ENCODE peak calls at places on chromosomes 2 and 18, in seven cellular contexts. S, G, Q, N, H, Y and K are unnamed samples.

GRCh38 chr18:73942956-73943355 is 204.7 kb downstream of the FBXO15 start:
- DNase-seq in S (no peak), G (no peak), Q (no peak), N (no peak), H (no peak), Y (no peak), K (no peak)

GRCh38 chr18:29874519-29875098 is 1167.9 kb downstream of the DSC3 start:
- DNase-seq in S (peak; percentile 67), G (peak; percentile 50), Q (peak; percentile 5), N (no peak), H (no peak), Y (peak; percentile 9), K (no peak)

GRCh38 chr2:134117651-134118050 is 136.2 kb upstream of the MGAT5 start:
- DNase-seq in S (no peak), G (no peak), Q (no peak), N (no peak), H (no peak), Y (no peak), K (no peak)

GRCh38 chr18:55235094-55235461 is 275.8 kb upstream of the CCDC68 start:
- DNase-seq in S (no peak), G (no peak), Q (no peak), N (no peak), H (no peak), Y (no peak), K (no peak)

GRCh38 chr18:44700652-44701051 is 20.0 kb downstream of the SETBP1 start:
- DNase-seq in S (peak; percentile 42), G (no peak), Q (no peak), N (no peak), H (peak; percentile 51), Y (no peak), K (no peak)

GRCh38 chr2:111236027-111236426 is 115.3 kb downstream of the BCL2L11 start:
- DNase-seq in S (no peak), G (no peak), Q (no peak), N (no peak), H (no peak), Y (peak; percentile 12), K (no peak)

GRCh38 chr2:43707255-43707654 is 31.0 kb upstream of the C1GALT1C1L start:
- DNase-seq in S (no peak), G (peak; percentile 81), Q (no peak), N (peak; percentile 65), H (peak; percentile 75), Y (no peak), K (no peak)

GRCh38 chr2:42047488-42048317 is at the start of gene PKDCC:
- DNase-seq in S (no peak), G (peak; percentile 82), Q (no peak), N (peak; percentile 49), H (peak; percentile 89), Y (peak; percentile 86), K (peak; percentile 92)

GRCh38 chr2:99337931-99338580 is 867 bp downstream of the EIF5B start:
- DNase-seq in S (peak; percentile 73), G (peak; percentile 23), Q (peak; percentile 44), N (no peak), H (no peak), Y (peak; percentile 9), K (no peak)

GRCh38 chr18:60259052-60259681 is 113.4 kb downstream of the MC4R start:
- DNase-seq in S (peak; percentile 36), G (peak; percentile 7), Q (peak; percentile 39), N (peak; percentile 8), H (no peak), Y (no peak), K (no peak)

GRCh38 chr2:177260398-177260797 is 4.1 kb downstream of the NFE2L2 start:
- DNase-seq in S (no peak), G (no peak), Q (no peak), N (no peak), H (no peak), Y (no peak), K (no peak)

GRCh38 chr2:191200910-191201309 is 44.3 kb upstream of the MYO1B start:
- DNase-seq in S (no peak), G (no peak), Q (no peak), N (no peak), H (no peak), Y (no peak), K (no peak)

GRCh38 chr18:77164026-77164425 is 31.4 kb upstream of the MBP start:
- DNase-seq in S (no peak), G (no peak), Q (no peak), N (no peak), H (no peak), Y (no peak), K (no peak)

GRCh38 chr2:234133004-234133403 is 82.5 kb downstream of the SPP2 start:
- DNase-seq in S (no peak), G (peak; percentile 70), Q (no peak), N (peak; percentile 31), H (no peak), Y (no peak), K (no peak)

GRCh38 chr18:67525328-67526110 is 9.0 kb upstream of the DSEL start:
- DNase-seq in S (no peak), G (peak; percentile 98), Q (no peak), N (peak; percentile 99), H (peak; percentile 63), Y (peak; percentile 15), K (no peak)

GRCh38 chr2:174577967-174578589 is 19.5 kb downstream of the WIPF1 start:
- DNase-seq in S (peak; percentile 77), G (peak; percentile 73), Q (peak; percentile 69), N (peak; percentile 36), H (no peak), Y (no peak), K (no peak)

GRCh38 chr2:240983361-240983995 is 14.9 kb upstream of the SNED1 start:
- DNase-seq in S (no peak), G (no peak), Q (peak; percentile 74), N (no peak), H (peak; percentile 25), Y (peak; percentile 39), K (peak; percentile 77)

GRCh38 chr2:74863802-74864248 is 29.9 kb downstream of the HK2 start:
- DNase-seq in S (no peak), G (no peak), Q (no peak), N (no peak), H (no peak), Y (no peak), K (no peak)

GRCh38 chr2:70994445-70995226 is at the start of gene TEX261:
- DNase-seq in S (peak; percentile 90), G (peak; percentile 88), Q (peak; percentile 91), N (peak; percentile 41), H (peak; percentile 88), Y (peak; percentile 73), K (peak; percentile 95)

GRCh38 chr2:64322433-64322832 is 131.5 kb upstream of the LGALSL start:
- DNase-seq in S (no peak), G (no peak), Q (no peak), N (no peak), H (no peak), Y (no peak), K (no peak)

GRCh38 chr18:55334875-55335274 is 253.1 kb downstream of the TCF4 start:
- DNase-seq in S (no peak), G (no peak), Q (no peak), N (no peak), H (no peak), Y (no peak), K (no peak)

GRCh38 chr2:46967990-46968647 is 52.5 kb upstream of the MCFD2 start:
- DNase-seq in S (no peak), G (peak; percentile 90), Q (no peak), N (peak; percentile 56), H (peak; percentile 79), Y (no peak), K (no peak)

GRCh38 chr18:22045221-22045918 is 124.0 kb upstream of the GATA6 start:
- DNase-seq in S (no peak), G (no peak), Q (no peak), N (no peak), H (no peak), Y (no peak), K (no peak)

GRCh38 chr18:51624311-51624710 is 426.8 kb upstream of the MEX3C start:
- DNase-seq in S (no peak), G (no peak), Q (no peak), N (no peak), H (no peak), Y (no peak), K (no peak)